ENCODE peak calls at places on chromosomes 1 and 21, in eight cellular contexts. I is esophagus muscularis mucosa, S is sigmoid colon, O is suprapubic skin, T is stomach, H is HepG2, P is H1, V is K562. W is an unnamed sample.
A peak's percentile ranks its signal among the peaks of the same experiment; 100 is the strongest.

GRCh38 chr1:228988655-228989054 is 253.4 kb downstream of the RHOU start:
- DNase-seq in I (no peak), S (no peak), O (no peak), T (no peak), H (peak; percentile 36), P (no peak), V (no peak), W (no peak)

GRCh38 chr1:100866041-100866900 is 28.4 kb downstream of the EXTL2 start:
- DNase-seq in I (no peak), S (no peak), O (no peak), T (no peak), H (peak; percentile 10), P (no peak), V (peak; percentile 41), W (no peak)

GRCh38 chr1:228011721-228012311 is 5.0 kb downstream of the WNT3A start:
- DNase-seq in I (peak; percentile 84), S (peak; percentile 54), O (peak; percentile 77), T (peak; percentile 15), H (no peak), P (no peak), V (peak; percentile 8), W (no peak)

GRCh38 chr1:204523605-204524215 is 7.5 kb downstream of the MDM4 start:
- DNase-seq in I (no peak), S (no peak), O (no peak), T (no peak), H (peak; percentile 18), P (no peak), V (no peak), W (no peak)

GRCh38 chr1:30758785-30759380 is 1.3 kb upstream of the LAPTM5 start:
- DNase-seq in I (no peak), S (no peak), O (no peak), T (no peak), H (no peak), P (no peak), V (peak; percentile 71), W (no peak)

GRCh38 chr1:234778215-234779159 is 168.5 kb upstream of the IRF2BP2 start:
- DNase-seq in I (peak; percentile 95), S (peak; percentile 76), O (peak; percentile 85), T (no peak), H (no peak), P (no peak), V (peak; percentile 51), W (no peak)

GRCh38 chr1:209960926-209961325 is 22.9 kb downstream of the SYT14 start:
- DNase-seq in I (no peak), S (no peak), O (no peak), T (no peak), H (no peak), P (no peak), V (no peak), W (no peak)

GRCh38 chr21:42214081-42214750 is 4.7 kb upstream of the ABCG1 start:
- DNase-seq in I (no peak), S (no peak), O (peak; percentile 74), T (peak; percentile 14), H (no peak), P (no peak), V (no peak), W (no peak)

DNA sequence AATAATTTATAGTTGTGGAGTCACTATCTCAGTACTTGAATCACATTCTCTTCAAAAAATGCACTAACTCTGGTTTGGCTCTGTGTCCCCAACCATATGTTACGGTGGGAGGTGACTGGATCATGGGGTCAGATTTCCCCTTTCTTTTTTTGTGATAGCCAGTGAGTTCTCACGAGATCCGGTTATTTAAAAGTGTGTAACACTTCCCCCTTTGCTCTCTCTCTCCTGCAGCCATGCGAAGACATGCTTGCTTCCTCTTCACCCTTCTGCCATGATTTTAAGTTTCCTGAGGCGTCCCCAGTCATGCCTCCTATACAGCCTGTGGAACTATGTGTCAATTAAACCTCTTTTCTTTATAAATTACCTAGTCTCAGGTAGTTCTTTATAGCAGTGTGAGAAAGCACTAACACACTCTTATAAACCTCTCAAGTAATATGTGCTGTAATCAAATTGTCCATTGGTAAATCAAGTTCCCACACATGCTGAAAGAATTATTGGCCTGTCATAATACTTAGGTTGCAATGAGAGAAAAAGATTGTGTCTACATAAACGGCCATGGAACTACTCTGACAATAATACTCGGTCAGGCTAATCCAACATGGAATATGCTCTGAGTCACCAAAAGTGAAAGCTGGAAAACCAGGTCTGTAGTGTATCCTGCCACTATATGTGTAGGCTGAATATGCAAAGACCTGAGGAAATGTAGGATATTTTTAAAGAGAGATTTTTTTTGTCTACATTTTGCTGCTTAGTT is 107.5 kb downstream of the SLC44A5 start:
- DNase-seq in I (no peak), S (no peak), O (no peak), T (no peak), H (no peak), P (no peak), V (no peak), W (no peak)
- TF ChIP-seq EP300 in I (no peak), S (no peak), O (no peak), T (no peak), H (no peak), P (no peak), V (no peak), W (no peak)

GRCh38 chr1:13730751-13731482 is 30.9 kb downstream of the PRDM2 start:
- DNase-seq in I (no peak), S (no peak), O (no peak), T (peak; percentile 50), H (no peak), P (no peak), V (no peak), W (peak; percentile 74)

GRCh38 chr1:13733705-13734104 is 33.7 kb downstream of the PRDM2 start:
- DNase-seq in I (no peak), S (no peak), O (no peak), T (no peak), H (no peak), P (no peak), V (no peak), W (no peak)

GRCh38 chr1:13731897-13732296 is 31.9 kb downstream of the PRDM2 start:
- DNase-seq in I (no peak), S (no peak), O (no peak), T (no peak), H (no peak), P (no peak), V (no peak), W (no peak)

GRCh38 chr1:13735168-13735930 is 35.4 kb downstream of the PRDM2 start:
- DNase-seq in I (no peak), S (no peak), O (no peak), T (no peak), H (no peak), P (no peak), V (no peak), W (no peak)

GRCh38 chr1:13732971-13733667 is 33.1 kb downstream of the PRDM2 start:
- DNase-seq in I (no peak), S (no peak), O (no peak), T (no peak), H (no peak), P (no peak), V (no peak), W (no peak)
- TF ChIP-seq POLR2AphosphoS5 in I (no peak), S (no peak), O (no peak), T (no peak), H (no peak), P (no peak), V (no peak), W (no peak)

GRCh38 chr1:37677808-37678207 is 14.5 kb upstream of the CDCA8 start:
- DNase-seq in I (no peak), S (no peak), O (no peak), T (no peak), H (no peak), P (no peak), V (no peak), W (no peak)

GRCh38 chr1:37680933-37681332 is 11.4 kb upstream of the CDCA8 start:
- DNase-seq in I (no peak), S (no peak), O (no peak), T (no peak), H (no peak), P (no peak), V (no peak), W (no peak)

GRCh38 chr1:37673920-37674319 is 18.4 kb upstream of the CDCA8 start:
- DNase-seq in I (no peak), S (no peak), O (no peak), T (no peak), H (no peak), P (no peak), V (peak; percentile 39), W (no peak)

GRCh38 chr1:37671261-37671660 is 21.1 kb upstream of the CDCA8 start:
- DNase-seq in I (no peak), S (no peak), O (no peak), T (no peak), H (no peak), P (no peak), V (no peak), W (no peak)

DNA sequence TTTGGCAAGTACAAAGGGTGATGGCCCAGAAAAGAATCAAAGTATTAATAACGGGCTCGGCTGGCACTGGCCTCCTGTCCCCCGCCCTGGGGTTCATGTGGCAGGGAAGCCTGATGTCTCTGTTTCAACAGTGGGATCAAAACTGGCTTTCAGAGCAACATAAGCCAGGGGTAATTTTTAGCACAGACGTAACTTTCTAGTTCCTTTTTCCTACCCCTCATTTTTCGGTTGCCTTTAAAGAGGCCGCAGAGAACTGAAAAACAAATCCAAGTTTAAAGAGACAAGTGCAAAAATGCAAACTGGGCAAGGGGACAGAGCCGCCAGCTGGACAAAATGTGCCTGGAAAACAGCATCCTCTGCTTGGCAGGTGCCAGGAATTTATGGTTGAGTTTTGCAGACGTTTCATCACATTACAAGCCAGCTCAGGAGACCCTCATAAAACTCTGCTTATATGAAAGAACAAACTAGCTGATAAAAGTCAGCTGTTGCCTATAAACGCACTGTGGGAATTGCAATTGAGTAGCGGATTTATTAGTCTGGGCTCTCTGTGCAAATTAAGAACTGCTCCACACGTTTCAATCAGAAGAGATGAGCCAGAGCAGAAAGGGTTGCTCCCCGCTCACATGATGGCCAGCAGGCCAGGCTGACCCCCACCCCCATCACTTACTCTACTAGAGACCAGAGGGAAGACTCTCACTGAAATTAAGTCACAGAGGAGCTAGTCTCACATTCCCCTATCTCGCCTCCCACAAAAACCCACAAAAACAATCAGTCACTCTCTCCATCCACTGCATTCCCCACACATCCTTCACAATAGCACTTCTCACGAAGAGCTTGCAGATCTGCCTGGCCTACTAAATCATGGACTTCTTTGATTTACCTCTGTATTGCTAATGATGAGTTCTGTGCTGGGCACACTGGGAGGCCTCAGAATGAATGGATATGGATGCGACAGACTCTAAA is 15.8 kb upstream of the CDCA8 start:
- DNase-seq in I (no peak), S (peak; percentile 83), O (no peak), T (no peak), H (no peak), P (no peak), V (no peak), W (peak; percentile 30)
- TF ChIP-seq POLR2A in I (no peak), S (no peak), O (no peak), T (no peak), H (no peak), P (no peak), V (no peak), W (no peak)

GRCh38 chr1:182389619-182390047 is 2.0 kb downstream of the GLUL start:
- DNase-seq in I (no peak), S (peak; percentile 78), O (no peak), T (no peak), H (peak; percentile 38), P (no peak), V (no peak), W (peak; percentile 54)

GRCh38 chr1:182394055-182394775 is 2.6 kb upstream of the GLUL start:
- DNase-seq in I (no peak), S (no peak), O (no peak), T (no peak), H (no peak), P (no peak), V (no peak), W (no peak)

GRCh38 chr1:182392045-182393028 is 747 bp upstream of the GLUL start:
- DNase-seq in I (peak; percentile 94), S (peak; percentile 84), O (peak; percentile 84), T (peak; percentile 56), H (no peak), P (no peak), V (no peak), W (peak; percentile 49)

GRCh38 chr1:182391028-182391361 is 595 bp downstream of the GLUL start:
- DNase-seq in I (no peak), S (no peak), O (no peak), T (no peak), H (no peak), P (no peak), V (no peak), W (no peak)

DNA sequence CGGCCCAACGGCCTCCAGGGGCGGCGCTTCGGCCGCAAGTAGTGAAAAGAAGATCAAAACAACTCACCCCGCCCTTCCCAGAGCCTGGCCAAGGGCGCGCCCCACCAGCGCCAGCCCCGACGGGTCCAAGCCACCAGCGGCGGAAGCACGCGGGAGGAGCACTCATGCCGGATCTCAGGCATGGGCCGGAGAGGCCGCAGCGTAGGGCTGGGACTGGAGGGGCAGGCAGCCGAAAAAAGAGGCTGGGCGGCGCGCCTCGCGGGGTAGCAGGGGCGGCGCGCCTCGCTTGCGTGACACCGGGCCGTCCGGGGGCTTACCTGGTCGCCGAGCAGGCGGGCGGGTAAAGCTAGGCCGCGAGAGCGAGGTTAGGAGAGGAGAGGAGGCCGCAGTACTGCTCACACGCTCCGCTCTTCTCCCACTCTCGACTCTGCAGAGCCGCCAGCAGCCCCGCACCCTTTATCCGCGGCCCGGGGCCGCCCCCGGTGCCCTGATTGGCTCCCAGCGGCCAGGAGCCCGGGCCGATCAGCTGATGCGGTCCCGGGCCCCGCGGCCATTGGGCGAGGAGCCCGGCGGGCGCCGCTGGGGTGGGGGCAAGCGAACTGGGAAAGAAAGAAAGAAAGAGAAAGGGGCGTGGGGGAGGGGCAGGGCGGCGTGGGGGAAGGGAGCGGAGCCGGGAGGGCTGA is at the start of gene GLUL:
- DNase-seq in I (peak; percentile 99), S (peak; percentile 98), O (peak; percentile 95), T (peak; percentile 98), H (peak; percentile 86), P (peak; percentile 89), V (peak; percentile 98), W (peak; percentile 95)
- TF ChIP-seq EP300 in I (no peak), S (no peak), O (no peak), T (no peak), H (no peak), P (no peak), V (no peak), W (no peak)